ENCODE peak calls at places on chromosomes 1 and 21, in seven cellular contexts. V is thoracic aorta, P is left ventricle myocardium inferior, K is IMR-90, R is lower lobe of right lung, W is A549, I is mammary epithelial cell. D is an unnamed sample.

GRCh38 chr1:85580046-85580411 is 532 bp upstream of the CCN1 start:
- DNase-seq in K (peak), P (no peak), I (peak), V (no peak), W (peak), R (no peak), D (no peak)

GRCh38 chr1:19863804-19864203 is 18.4 kb upstream of the OTUD3 start:
- DNase-seq in W (no peak), R (no peak), V (no peak), P (no peak), K (peak), I (peak), D (no peak)

GRCh38 chr1:82632164-82632563 is 831.4 kb downstream of the ADGRL2 start:
- DNase-seq in I (no peak), W (no peak), V (no peak), K (no peak), P (no peak), R (no peak), D (no peak)

GRCh38 chr21:28253378-28253777 is 739.3 kb downstream of the LTN1 start:
- DNase-seq in R (no peak), K (peak), P (no peak), W (no peak), I (peak), V (no peak), D (no peak)

GRCh38 chr1:48019714-48020315 is 22.6 kb upstream of the TRABD2B start:
- DNase-seq in W (no peak), I (peak), V (peak), R (peak), K (no peak), P (peak), D (peak)

GRCh38 chr1:66303646-66304045 is 230.3 kb upstream of the SGIP1 start:
- DNase-seq in W (no peak), K (no peak), R (no peak), I (no peak), P (no peak), V (no peak), D (no peak)

GRCh38 chr1:97006044-97006676 is 284.6 kb downstream of the PTBP2 start:
- DNase-seq in W (no peak), I (peak), R (no peak), P (peak), V (no peak), K (peak), D (peak)

GRCh38 chr1:45359882-45360513 is 19.8 kb upstream of the MUTYH start:
- DNase-seq in P (peak), K (peak), I (peak), V (no peak), W (no peak), R (no peak), D (peak)

GRCh38 chr1:229229721-229230135 is 41.2 kb upstream of the RAB4A start:
- DNase-seq in I (no peak), W (no peak), K (no peak), R (no peak), P (peak), V (peak), D (peak)

GRCh38 chr1:229093258-229093540 is 177.7 kb upstream of the RAB4A start:
- DNase-seq in K (no peak), I (no peak), P (no peak), V (no peak), W (no peak), R (no peak), D (no peak)

GRCh38 chr1:93779540-93780121 is 98.0 kb upstream of the BCAR3 start:
- DNase-seq in W (peak), I (peak), R (no peak), P (no peak), K (peak), V (no peak), D (no peak)

GRCh38 chr1:68293609-68294353 is 61.5 kb upstream of the WLS start:
- DNase-seq in K (peak), W (no peak), R (no peak), V (no peak), P (peak), I (no peak), D (peak)
- H3K4me3 ChIP-seq in K (no peak), W (no peak), R (no peak), V (peak), P (peak), I (no peak), D (no peak)

DNA sequence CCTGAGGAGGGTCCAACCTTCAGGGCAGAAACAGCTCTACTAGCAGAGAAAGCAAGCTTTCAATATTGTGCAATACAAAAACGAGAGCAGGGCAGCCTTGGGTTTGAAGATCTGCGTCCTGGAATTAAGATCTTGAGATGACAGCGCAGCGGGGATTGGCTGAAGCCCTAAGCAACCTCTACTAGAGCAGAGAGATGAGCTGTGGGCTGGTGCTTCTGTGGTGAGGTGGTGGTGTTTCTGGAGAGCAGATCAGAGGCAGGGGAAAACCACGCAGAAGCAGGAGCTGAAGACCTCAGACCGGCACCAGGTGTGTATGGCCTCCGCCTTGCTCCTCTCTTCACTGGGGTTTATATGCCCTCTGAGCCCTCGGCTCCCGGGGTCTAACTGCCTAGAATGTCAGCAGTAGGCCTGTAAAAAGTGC is 12.5 kb downstream of the TRAF3IP3 start:
- DNase-seq in K (no peak), R (no peak), I (peak), W (no peak), V (no peak), P (no peak), D (no peak)
- H3K4me3 ChIP-seq in K (no peak), R (peak), I (no peak), W (no peak), V (peak), P (no peak), D (no peak)

GRCh38 chr1:145958734-145959133 is 917 bp upstream of the LIX1L start:
- DNase-seq in V (no peak), R (no peak), I (no peak), K (no peak), P (no peak), W (no peak), D (no peak)

GRCh38 chr1:145957443-145958319 is at the start of gene LIX1L:
- DNase-seq in R (peak), I (peak), P (peak), K (peak), V (peak), W (peak), D (peak)

GRCh38 chr1:145955436-145955835 is 2.4 kb downstream of the LIX1L start:
- DNase-seq in V (no peak), K (no peak), R (no peak), P (no peak), I (no peak), W (no peak), D (no peak)

GRCh38 chr1:145956776-145957442 is 908 bp downstream of the LIX1L start:
- DNase-seq in P (peak), V (no peak), R (no peak), W (no peak), K (peak), I (no peak), D (no peak)

DNA sequence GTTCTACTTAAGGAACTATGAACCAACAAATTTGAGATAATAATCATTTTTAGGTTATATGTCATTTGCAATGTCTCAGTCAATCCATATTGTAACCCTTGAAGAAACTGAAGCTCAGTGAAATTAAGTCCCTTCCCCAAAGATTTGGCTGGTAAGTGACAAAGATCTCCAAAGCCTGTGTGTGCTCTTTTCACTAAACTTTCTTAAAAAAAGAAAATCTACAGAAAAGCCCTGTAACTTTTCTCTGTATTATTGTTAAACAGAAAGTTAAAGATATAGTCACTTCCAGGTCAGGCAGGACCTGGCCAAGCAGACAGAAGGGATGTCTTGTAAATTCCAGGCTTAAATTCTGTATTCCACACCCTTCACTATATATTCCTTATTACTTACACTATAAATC is 1.5 kb downstream of the LIX1L start:
- DNase-seq in P (no peak), R (no peak), V (no peak), I (no peak), W (no peak), K (no peak), D (no peak)
- H3K4me3 ChIP-seq in P (peak), R (peak), V (peak), I (peak), W (peak), K (peak), D (peak)

GRCh38 chr21:15249285-15249993 is 184.6 kb upstream of the NRIP1 start:
- DNase-seq in W (no peak), P (no peak), R (no peak), I (no peak), K (peak), V (no peak), D (peak)
- H3K4me3 ChIP-seq in W (no peak), P (no peak), R (no peak), I (no peak), K (no peak), V (no peak), D (no peak)

GRCh38 chr1:8562881-8563865 is 245.3 kb downstream of the SLC45A1 start:
- DNase-seq in P (no peak), V (no peak), K (peak), W (no peak), R (no peak), I (no peak), D (no peak)
- H3K4me3 ChIP-seq in P (no peak), V (no peak), K (no peak), W (no peak), R (no peak), I (no peak), D (no peak)

GRCh38 chr1:27574871-27575831 is 28.8 kb downstream of the AHDC1 start:
- DNase-seq in V (no peak), W (peak), I (peak), P (peak), K (peak), R (peak), D (peak)
- H3K4me3 ChIP-seq in V (peak), W (peak), I (no peak), P (peak), K (peak), R (peak), D (peak)

GRCh38 chr21:43734830-43735229 is 15.9 kb downstream of the PDXK start:
- DNase-seq in P (no peak), K (peak), V (no peak), W (no peak), R (peak), I (no peak), D (no peak)
- H3K4me3 ChIP-seq in P (no peak), K (no peak), V (peak), W (no peak), R (no peak), I (no peak), D (no peak)

GRCh38 chr1:157170677-157171515 is 32.7 kb upstream of the ETV3 start:
- DNase-seq in R (peak), K (no peak), W (peak), I (peak), V (no peak), P (no peak), D (no peak)

GRCh38 chr1:157168015-157168414 is 29.8 kb upstream of the ETV3 start:
- DNase-seq in I (no peak), P (no peak), V (no peak), K (no peak), R (no peak), W (no peak), D (no peak)

GRCh38 chr1:157166581-157166980 is 28.4 kb upstream of the ETV3 start:
- DNase-seq in V (no peak), R (no peak), I (no peak), P (no peak), K (no peak), W (no peak), D (no peak)

GRCh38 chr1:157163273-157164127 is 25.3 kb upstream of the ETV3 start:
- DNase-seq in R (peak), K (peak), P (peak), W (peak), V (no peak), I (peak), D (peak)

DNA sequence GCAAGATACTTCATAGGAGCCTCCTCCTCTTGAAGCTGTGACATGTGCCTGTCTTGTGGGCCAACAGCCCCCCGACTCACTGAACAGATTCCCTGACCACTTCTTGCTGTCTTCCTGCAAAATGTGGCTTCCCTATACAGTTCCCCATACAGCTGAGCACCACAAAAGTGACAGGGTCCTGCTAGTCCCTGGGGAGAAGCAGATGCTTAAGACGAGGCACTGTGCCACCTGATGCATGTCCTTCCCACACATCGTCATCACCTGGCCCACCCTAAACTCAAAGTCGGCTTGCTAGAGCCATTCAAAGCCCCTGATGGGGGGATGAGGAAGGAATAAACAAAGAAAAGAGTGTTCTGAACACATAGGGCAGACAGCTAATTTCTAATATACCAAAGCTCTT is 29.2 kb upstream of the ETV3 start:
- DNase-seq in V (no peak), K (no peak), R (no peak), W (no peak), P (no peak), I (no peak), D (no peak)
- H3K4me3 ChIP-seq in V (no peak), K (no peak), R (no peak), W (no peak), P (no peak), I (no peak), D (no peak)

DNA sequence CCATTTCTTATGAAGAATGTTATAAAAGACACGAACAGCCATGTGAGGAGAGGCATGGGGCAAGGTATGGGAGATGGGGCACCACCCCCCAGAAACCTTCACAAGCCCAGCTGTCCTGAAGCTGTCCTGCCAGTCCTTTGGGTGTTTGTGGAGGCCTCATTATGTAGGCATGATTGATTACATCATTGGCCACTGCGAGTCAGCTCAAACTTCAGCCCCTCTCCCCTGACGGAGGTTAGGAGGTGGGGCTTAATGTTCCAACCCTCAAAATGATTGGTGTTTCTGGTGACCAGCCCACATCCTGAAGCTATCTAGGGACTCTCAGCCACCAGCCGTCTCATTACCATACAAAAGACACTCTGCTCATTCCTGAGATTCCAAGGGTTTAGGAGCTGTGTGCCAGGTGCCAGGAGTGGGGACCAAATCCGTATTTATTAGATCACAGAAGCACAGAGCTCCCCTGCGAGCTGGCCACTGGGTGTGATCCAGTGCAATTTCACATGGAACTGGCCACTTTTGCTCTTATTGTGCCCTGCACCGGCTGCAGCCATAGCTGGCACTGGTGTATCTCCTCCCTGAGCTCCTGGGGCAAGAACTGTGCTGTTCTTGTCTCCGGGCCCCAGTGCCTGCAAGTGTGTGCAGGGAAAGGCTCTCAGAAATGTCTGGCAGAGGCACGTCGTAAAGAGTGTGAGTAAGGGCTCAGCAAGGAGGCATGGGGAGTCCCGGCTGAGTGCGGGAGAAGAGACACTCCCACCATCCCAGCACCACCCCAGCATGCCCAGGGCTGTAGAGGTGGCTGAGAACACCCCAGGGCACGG is 10.5 kb downstream of the KIAA1614 start:
- DNase-seq in V (no peak), P (no peak), K (peak), W (no peak), R (no peak), I (peak), D (peak)
- H3K4me3 ChIP-seq in V (no peak), P (no peak), K (no peak), W (no peak), R (no peak), I (no peak), D (no peak)

DNA sequence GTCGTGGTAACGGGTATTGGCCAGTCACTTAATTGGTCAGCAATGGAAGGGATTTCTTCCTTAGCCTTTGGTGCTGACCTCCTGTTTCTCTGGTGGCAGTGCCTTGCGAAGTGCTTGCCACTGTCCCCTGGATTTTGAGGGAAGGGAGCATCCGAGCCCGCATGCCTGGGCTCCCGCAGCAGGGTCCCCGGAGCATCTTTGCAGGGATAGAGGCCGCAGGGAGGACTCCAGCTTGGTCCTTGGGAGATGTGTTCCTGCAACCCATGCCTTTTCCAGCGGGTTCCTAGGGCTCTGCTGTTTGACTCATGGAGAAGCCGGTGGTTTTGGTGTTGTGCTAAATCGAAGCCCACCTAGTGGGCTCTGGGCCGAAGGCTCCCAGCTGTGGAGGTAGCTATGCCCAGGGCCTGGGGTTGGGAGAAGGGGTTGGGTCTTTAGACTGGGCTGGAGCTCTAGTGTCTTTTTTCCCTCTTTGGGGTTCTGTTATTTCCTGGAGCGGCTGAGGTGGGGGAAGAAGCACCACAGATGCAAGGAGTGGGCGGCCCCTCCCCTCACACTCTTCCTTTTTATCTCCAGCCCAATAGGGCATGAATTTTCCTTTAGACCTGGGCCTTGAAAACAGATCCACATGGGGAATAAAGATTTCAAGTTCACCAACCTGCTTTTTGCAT is 39.0 kb downstream of the PIK3CD start:
- DNase-seq in P (no peak), W (no peak), I (no peak), R (no peak), K (no peak), V (no peak), D (no peak)
- H3K4me3 ChIP-seq in P (peak), W (peak), I (peak), R (peak), K (peak), V (peak), D (peak)